ENCODE peak calls at places on chromosomes 2 and 18, in nine cellular contexts. One of them, this sample, is unnamed.

GRCh38 chr18:57437782-57438668 is 2.9 kb downstream of the ONECUT2 start:
- DNase-seq in neural progenitor cell: peak
- DNase-seq in A549: peak
- DNase-seq in choroid plexus epithelial cell: peak
- DNase-seq in activated B cell treated with CpG ODN at 0.5 μM for 24 hours: peak
- DNase-seq in IMR-90: peak
- DNase-seq in adrenal gland: peak
- DNase-seq in cardiac fibroblast: peak
- DNase-seq in mammary epithelial cell: peak
- DNase-seq in this sample: no peak

GRCh38 chr2:217685255-217685605 is 317.6 kb downstream of the TNS1 start:
- DNase-seq in neural progenitor cell: no peak
- DNase-seq in A549: peak
- DNase-seq in choroid plexus epithelial cell: peak
- DNase-seq in activated B cell treated with CpG ODN at 0.5 μM for 24 hours: no peak
- DNase-seq in IMR-90: peak
- DNase-seq in adrenal gland: peak
- DNase-seq in cardiac fibroblast: peak
- DNase-seq in mammary epithelial cell: peak
- DNase-seq in this sample: peak

GRCh38 chr2:154724194-154724797 is 25.8 kb downstream of the KCNJ3 start:
- DNase-seq in neural progenitor cell: no peak
- DNase-seq in A549: no peak
- DNase-seq in choroid plexus epithelial cell: no peak
- DNase-seq in activated B cell treated with CpG ODN at 0.5 μM for 24 hours: no peak
- DNase-seq in IMR-90: no peak
- DNase-seq in adrenal gland: no peak
- DNase-seq in cardiac fibroblast: no peak
- DNase-seq in mammary epithelial cell: no peak
- DNase-seq in this sample: no peak

GRCh38 chr2:225020157-225020864 is 22.0 kb downstream of the DOCK10 start:
- DNase-seq in neural progenitor cell: no peak
- DNase-seq in A549: no peak
- DNase-seq in choroid plexus epithelial cell: no peak
- DNase-seq in activated B cell treated with CpG ODN at 0.5 μM for 24 hours: no peak
- DNase-seq in IMR-90: no peak
- DNase-seq in adrenal gland: no peak
- DNase-seq in cardiac fibroblast: no peak
- DNase-seq in mammary epithelial cell: no peak
- DNase-seq in this sample: no peak

GRCh38 chr2:188068093-188068492 is 223.6 kb upstream of the GULP1 start:
- DNase-seq in neural progenitor cell: no peak
- DNase-seq in A549: no peak
- DNase-seq in choroid plexus epithelial cell: no peak
- DNase-seq in activated B cell treated with CpG ODN at 0.5 μM for 24 hours: no peak
- DNase-seq in IMR-90: peak
- DNase-seq in adrenal gland: no peak
- DNase-seq in cardiac fibroblast: no peak
- DNase-seq in mammary epithelial cell: peak
- DNase-seq in this sample: no peak

GRCh38 chr2:127193948-127194267 is 26.2 kb downstream of the CYP27C1 start:
- DNase-seq in neural progenitor cell: no peak
- DNase-seq in A549: no peak
- DNase-seq in choroid plexus epithelial cell: peak
- DNase-seq in activated B cell treated with CpG ODN at 0.5 μM for 24 hours: no peak
- DNase-seq in IMR-90: peak
- DNase-seq in adrenal gland: no peak
- DNase-seq in cardiac fibroblast: peak
- DNase-seq in mammary epithelial cell: no peak
- DNase-seq in this sample: no peak

GRCh38 chr18:13036622-13037320 is 45.6 kb downstream of the CEP192 start:
- DNase-seq in neural progenitor cell: no peak
- DNase-seq in A549: no peak
- DNase-seq in choroid plexus epithelial cell: peak
- DNase-seq in activated B cell treated with CpG ODN at 0.5 μM for 24 hours: no peak
- DNase-seq in IMR-90: peak
- DNase-seq in adrenal gland: no peak
- DNase-seq in cardiac fibroblast: no peak
- DNase-seq in mammary epithelial cell: no peak
- DNase-seq in this sample: peak

GRCh38 chr18:67300498-67300897 is 216.0 kb downstream of the DSEL start:
- DNase-seq in neural progenitor cell: peak
- DNase-seq in A549: peak
- DNase-seq in choroid plexus epithelial cell: peak
- DNase-seq in activated B cell treated with CpG ODN at 0.5 μM for 24 hours: no peak
- DNase-seq in IMR-90: no peak
- DNase-seq in adrenal gland: no peak
- DNase-seq in cardiac fibroblast: no peak
- DNase-seq in mammary epithelial cell: peak
- DNase-seq in this sample: no peak

GRCh38 chr18:985301-985700 is 80.6 kb downstream of the ADCYAP1 start:
- DNase-seq in neural progenitor cell: peak
- DNase-seq in A549: no peak
- DNase-seq in choroid plexus epithelial cell: no peak
- DNase-seq in activated B cell treated with CpG ODN at 0.5 μM for 24 hours: no peak
- DNase-seq in IMR-90: no peak
- DNase-seq in adrenal gland: peak
- DNase-seq in cardiac fibroblast: no peak
- DNase-seq in mammary epithelial cell: no peak
- DNase-seq in this sample: no peak

GRCh38 chr2:172735646-172736418 is at the start of gene RAPGEF4:
- DNase-seq in neural progenitor cell: peak
- DNase-seq in A549: no peak
- DNase-seq in choroid plexus epithelial cell: no peak
- DNase-seq in activated B cell treated with CpG ODN at 0.5 μM for 24 hours: no peak
- DNase-seq in IMR-90: no peak
- DNase-seq in adrenal gland: no peak
- DNase-seq in cardiac fibroblast: no peak
- DNase-seq in mammary epithelial cell: no peak
- DNase-seq in this sample: no peak

DNA sequence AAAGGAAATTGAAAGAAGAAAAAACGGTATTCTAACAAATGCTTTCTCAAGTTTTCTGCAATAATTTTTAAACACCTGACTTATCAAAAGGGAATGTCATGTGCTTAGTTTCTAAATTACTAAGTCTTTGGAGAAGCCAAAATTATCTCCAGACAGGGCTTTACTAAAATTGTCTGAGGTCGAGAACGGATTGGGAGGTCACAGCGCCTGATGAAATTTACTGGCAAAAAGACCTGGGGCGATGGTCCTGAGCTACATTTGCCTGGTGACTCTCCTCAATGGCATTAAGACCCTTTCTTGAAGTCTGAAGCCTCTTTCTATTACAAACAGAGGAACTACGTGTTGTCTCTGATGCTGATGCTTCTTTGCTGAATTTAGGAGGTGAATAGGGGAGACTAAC is 291.8 kb upstream of the SESTD1 start:
- DNase-seq in neural progenitor cell: no peak
- DNase-seq in A549: no peak
- DNase-seq in choroid plexus epithelial cell: no peak
- DNase-seq in activated B cell treated with CpG ODN at 0.5 μM for 24 hours: no peak
- DNase-seq in IMR-90: no peak
- DNase-seq in adrenal gland: no peak
- DNase-seq in cardiac fibroblast: no peak
- DNase-seq in mammary epithelial cell: no peak
- DNase-seq in this sample: no peak
- TF ChIP-seq CTCF in neural progenitor cell: no peak
- TF ChIP-seq CTCF in A549: no peak
- TF ChIP-seq CTCF in choroid plexus epithelial cell: no peak
- TF ChIP-seq CTCF in activated B cell treated with CpG ODN at 0.5 μM for 24 hours: no peak
- TF ChIP-seq CTCF in IMR-90: no peak
- TF ChIP-seq CTCF in adrenal gland: no peak
- TF ChIP-seq CTCF in cardiac fibroblast: no peak
- TF ChIP-seq CTCF in mammary epithelial cell: no peak
- TF ChIP-seq CTCF in this sample: no peak

GRCh38 chr2:102143450-102143985 is 972 bp downstream of the IL1R1 start:
- DNase-seq in neural progenitor cell: no peak
- DNase-seq in A549: no peak
- DNase-seq in choroid plexus epithelial cell: peak
- DNase-seq in activated B cell treated with CpG ODN at 0.5 μM for 24 hours: no peak
- DNase-seq in IMR-90: peak
- DNase-seq in adrenal gland: peak
- DNase-seq in cardiac fibroblast: peak
- DNase-seq in mammary epithelial cell: no peak
- DNase-seq in this sample: no peak

GRCh38 chr2:102141011-102141914 is 1.3 kb upstream of the IL1R1 start:
- DNase-seq in neural progenitor cell: no peak
- DNase-seq in A549: no peak
- DNase-seq in choroid plexus epithelial cell: peak
- DNase-seq in activated B cell treated with CpG ODN at 0.5 μM for 24 hours: no peak
- DNase-seq in IMR-90: peak
- DNase-seq in adrenal gland: peak
- DNase-seq in cardiac fibroblast: peak
- DNase-seq in mammary epithelial cell: no peak
- DNase-seq in this sample: no peak

GRCh38 chr2:102142829-102143449 is 393 bp downstream of the IL1R1 start:
- DNase-seq in neural progenitor cell: no peak
- DNase-seq in A549: peak
- DNase-seq in choroid plexus epithelial cell: peak
- DNase-seq in activated B cell treated with CpG ODN at 0.5 μM for 24 hours: no peak
- DNase-seq in IMR-90: peak
- DNase-seq in adrenal gland: peak
- DNase-seq in cardiac fibroblast: peak
- DNase-seq in mammary epithelial cell: peak
- DNase-seq in this sample: peak

GRCh38 chr2:102140367-102140766 is 2.2 kb upstream of the IL1R1 start:
- DNase-seq in neural progenitor cell: no peak
- DNase-seq in A549: no peak
- DNase-seq in choroid plexus epithelial cell: peak
- DNase-seq in activated B cell treated with CpG ODN at 0.5 μM for 24 hours: no peak
- DNase-seq in IMR-90: peak
- DNase-seq in adrenal gland: no peak
- DNase-seq in cardiac fibroblast: peak
- DNase-seq in mammary epithelial cell: no peak
- DNase-seq in this sample: no peak

DNA sequence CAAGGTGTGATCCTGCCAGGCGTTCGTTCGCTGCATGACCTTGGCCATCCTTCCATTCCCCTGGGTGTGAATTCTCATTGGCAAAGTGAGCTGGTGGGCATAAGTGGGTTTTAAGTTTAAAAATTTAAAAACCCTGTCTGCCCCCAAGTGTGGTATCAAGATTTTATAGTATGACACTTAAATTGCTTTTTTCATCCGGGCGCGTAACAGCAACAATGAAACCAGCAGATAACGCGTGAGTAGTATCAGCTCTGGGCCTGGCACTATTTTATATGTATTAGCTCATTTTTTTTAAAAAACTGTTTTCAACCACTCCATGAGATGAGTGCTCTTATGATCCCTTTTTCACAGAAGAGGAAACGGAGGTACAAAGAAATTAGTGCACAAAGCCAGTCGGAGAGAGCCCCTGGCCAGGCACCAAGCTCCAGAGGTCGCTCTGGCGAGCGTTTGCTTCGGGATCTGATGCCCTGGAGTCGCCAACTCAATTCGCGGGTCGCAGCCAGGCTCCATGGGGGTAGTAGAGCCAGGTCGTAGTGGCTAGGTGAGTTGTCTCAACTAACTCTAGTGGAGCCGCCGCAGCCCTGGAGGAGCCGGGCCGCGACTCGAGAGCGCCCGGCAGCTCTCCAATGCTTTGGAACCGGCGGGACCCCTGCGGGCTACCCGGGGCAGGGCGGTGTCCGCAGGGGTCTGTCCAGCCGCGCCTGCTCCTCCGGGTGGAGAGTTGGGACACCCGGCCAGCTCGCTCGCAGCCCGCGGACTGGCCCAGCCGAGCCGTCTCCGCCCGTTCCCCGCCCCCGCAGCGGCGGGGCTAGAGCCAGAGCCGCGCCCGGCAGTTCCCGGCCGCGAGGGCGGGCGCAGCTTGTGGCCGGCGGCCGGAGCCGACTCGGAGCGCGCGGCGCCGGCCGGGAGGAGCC is at the start of gene IL1R1:
- DNase-seq in neural progenitor cell: peak
- DNase-seq in A549: peak
- DNase-seq in choroid plexus epithelial cell: peak
- DNase-seq in activated B cell treated with CpG ODN at 0.5 μM for 24 hours: no peak
- DNase-seq in IMR-90: peak
- DNase-seq in adrenal gland: peak
- DNase-seq in cardiac fibroblast: peak
- DNase-seq in mammary epithelial cell: peak
- DNase-seq in this sample: peak
- TF ChIP-seq CTCF in neural progenitor cell: no peak
- TF ChIP-seq CTCF in A549: no peak
- TF ChIP-seq CTCF in choroid plexus epithelial cell: no peak
- TF ChIP-seq CTCF in activated B cell treated with CpG ODN at 0.5 μM for 24 hours: no peak
- TF ChIP-seq CTCF in IMR-90: no peak
- TF ChIP-seq CTCF in adrenal gland: no peak
- TF ChIP-seq CTCF in cardiac fibroblast: no peak
- TF ChIP-seq CTCF in mammary epithelial cell: no peak
- TF ChIP-seq CTCF in this sample: no peak

DNA sequence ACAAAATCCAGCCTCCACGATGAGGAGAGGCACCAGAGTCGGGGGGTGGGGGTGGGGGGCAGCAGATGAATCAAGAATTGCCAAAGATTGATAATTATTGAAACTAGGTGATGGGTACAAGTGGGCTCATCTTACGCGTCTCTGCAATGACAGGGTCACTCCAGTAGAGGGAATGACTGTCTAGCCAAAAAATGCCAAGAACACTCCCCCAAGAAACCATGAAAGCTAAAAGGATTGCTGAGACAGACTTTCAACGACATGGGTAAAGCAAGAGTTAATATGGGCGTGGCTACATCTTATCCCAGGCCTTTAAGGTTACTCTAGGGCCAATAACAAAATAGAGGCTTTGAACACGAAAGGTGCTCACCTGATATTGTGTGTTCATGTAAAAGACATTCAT is 86.5 kb downstream of the STK39 start:
- DNase-seq in neural progenitor cell: peak
- DNase-seq in A549: peak
- DNase-seq in choroid plexus epithelial cell: no peak
- DNase-seq in activated B cell treated with CpG ODN at 0.5 μM for 24 hours: no peak
- DNase-seq in IMR-90: no peak
- DNase-seq in adrenal gland: no peak
- DNase-seq in cardiac fibroblast: no peak
- DNase-seq in mammary epithelial cell: no peak
- DNase-seq in this sample: peak
- TF ChIP-seq CTCF in neural progenitor cell: peak
- TF ChIP-seq CTCF in A549: peak
- TF ChIP-seq CTCF in choroid plexus epithelial cell: peak
- TF ChIP-seq CTCF in activated B cell treated with CpG ODN at 0.5 μM for 24 hours: no peak
- TF ChIP-seq CTCF in IMR-90: peak
- TF ChIP-seq CTCF in adrenal gland: no peak
- TF ChIP-seq CTCF in cardiac fibroblast: peak
- TF ChIP-seq CTCF in mammary epithelial cell: peak
- TF ChIP-seq CTCF in this sample: peak

DNA sequence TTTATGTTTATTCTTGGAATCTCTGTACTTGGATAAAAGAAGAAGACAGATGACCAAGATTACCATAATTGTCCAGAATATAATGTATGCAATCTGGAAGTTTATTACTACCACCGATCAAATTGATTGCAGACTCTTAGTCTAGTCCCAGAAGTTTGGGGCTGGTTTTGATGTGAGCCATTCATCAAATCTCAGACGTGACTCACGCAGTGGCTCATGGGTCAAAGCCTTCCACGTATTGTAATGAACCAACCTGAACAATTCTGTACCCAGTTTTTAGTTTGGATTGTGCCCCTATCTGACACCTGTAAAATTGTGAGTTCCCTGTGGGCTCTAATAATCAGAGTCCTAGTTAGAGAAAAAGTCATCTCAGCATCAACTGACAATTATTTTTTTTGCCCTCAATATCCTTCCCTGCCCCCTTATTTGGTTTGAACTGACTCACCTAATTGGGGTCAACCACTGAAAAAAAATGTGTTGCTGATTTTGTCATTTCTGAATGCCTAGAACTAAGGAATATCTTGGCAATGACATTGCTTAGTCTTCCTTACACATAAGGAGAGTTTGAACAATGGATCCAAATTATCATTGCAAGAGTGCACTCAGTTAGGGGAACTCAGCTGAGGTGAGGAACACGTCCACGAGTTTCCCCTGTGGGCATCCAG is 219.5 kb upstream of the NRP2 start:
- DNase-seq in neural progenitor cell: no peak
- DNase-seq in A549: no peak
- DNase-seq in choroid plexus epithelial cell: no peak
- DNase-seq in activated B cell treated with CpG ODN at 0.5 μM for 24 hours: no peak
- DNase-seq in IMR-90: no peak
- DNase-seq in adrenal gland: no peak
- DNase-seq in cardiac fibroblast: no peak
- DNase-seq in mammary epithelial cell: no peak
- DNase-seq in this sample: no peak
- TF ChIP-seq CTCF in neural progenitor cell: no peak
- TF ChIP-seq CTCF in A549: no peak
- TF ChIP-seq CTCF in choroid plexus epithelial cell: no peak
- TF ChIP-seq CTCF in activated B cell treated with CpG ODN at 0.5 μM for 24 hours: no peak
- TF ChIP-seq CTCF in IMR-90: no peak
- TF ChIP-seq CTCF in adrenal gland: no peak
- TF ChIP-seq CTCF in cardiac fibroblast: no peak
- TF ChIP-seq CTCF in mammary epithelial cell: no peak
- TF ChIP-seq CTCF in this sample: no peak